ENCODE peak calls at places on chromosomes 3 and 15, in nine cellular contexts. U is heart right ventricle, L is NT2/D1, K is A549, P is PC-9, F is endothelial cell of umbilical vein, O is OCI-LY7, X is Karpas-422, S is body of pancreas. A is an unnamed sample. For H3K4me1 and H3K9me3, the result is how much of the 10 kb centered on the place peaks cover.

GRCh38 chr3:21745971-21746370 is 5.0 kb downstream of the ZNF385D start:
- DNase-seq in U (no peak), L (no peak), K (no peak), P (no peak), F (no peak), O (no peak), X (no peak), S (no peak), A (no peak)

GRCh38 chr3:7392206-7392605 is 531.3 kb downstream of the GRM7 start:
- DNase-seq in U (no peak), L (no peak), K (no peak), P (no peak), F (no peak), O (no peak), X (no peak), S (no peak), A (no peak)

GRCh38 chr15:65421360-65422215 is 1.2 kb downstream of the IGDCC4 start:
- DNase-seq in U (peak), L (peak), K (no peak), P (no peak), F (no peak), O (no peak), X (no peak), S (peak), A (peak)

GRCh38 chr15:43118829-43119228 is 13.0 kb upstream of the UBR1 start:
- DNase-seq in U (no peak), L (no peak), K (no peak), P (no peak), F (no peak), O (no peak), X (no peak), S (no peak), A (no peak)

GRCh38 chr3:71511037-71511436 is 72.5 kb downstream of the FOXP1 start:
- DNase-seq in U (no peak), L (no peak), K (peak), P (no peak), F (peak), O (peak), X (peak), S (no peak), A (peak)

GRCh38 chr15:70802629-70803028 is 39.3 kb upstream of the UACA start:
- DNase-seq in U (peak), L (no peak), K (peak), P (no peak), F (peak), O (no peak), X (no peak), S (no peak), A (no peak)

GRCh38 chr3:62500556-62501294 is 127.4 kb upstream of the FEZF2 start:
- DNase-seq in U (no peak), L (no peak), K (no peak), P (no peak), F (no peak), O (peak), X (no peak), S (no peak), A (no peak)

GRCh38 chr3:37974121-37974927 is 16.3 kb upstream of the VILL start:
- DNase-seq in U (peak), L (peak), K (peak), P (peak), F (peak), O (peak), X (peak), S (peak), A (peak)

GRCh38 chr3:170868577-170869239 is 1.3 kb downstream of the RPL22L1 start:
- DNase-seq in U (no peak), L (no peak), K (no peak), P (no peak), F (no peak), O (no peak), X (peak), S (no peak), A (no peak)

GRCh38 chr3:49421890-49422378 is 339 bp downstream of the AMT start:
- DNase-seq in U (no peak), L (no peak), K (no peak), P (no peak), F (no peak), O (no peak), X (no peak), S (no peak), A (no peak)

GRCh38 chr15:25242957-25243799 is 195.6 kb downstream of the UBE3A start:
- DNase-seq in U (peak), L (no peak), K (no peak), P (no peak), F (no peak), O (no peak), X (no peak), S (peak), A (no peak)

GRCh38 chr3:192845196-192845855 is 72.3 kb downstream of the MB21D2 start:
- DNase-seq in U (no peak), L (no peak), K (no peak), P (no peak), F (no peak), O (no peak), X (no peak), S (no peak), A (no peak)

GRCh38 chr3:123331651-123332050 is 117.2 kb downstream of the ADCY5 start:
- DNase-seq in U (no peak), L (no peak), K (no peak), P (no peak), F (no peak), O (no peak), X (no peak), S (no peak), A (no peak)

GRCh38 chr3:165749817-165750216 is 87.4 kb downstream of the BCHE start:
- DNase-seq in U (no peak), L (no peak), K (no peak), P (no peak), F (no peak), O (no peak), X (no peak), S (no peak), A (no peak)

GRCh38 chr15:74144153-74144775 is 13.9 kb downstream of the ISLR2 start:
- DNase-seq in U (no peak), L (no peak), K (peak), P (no peak), F (no peak), O (no peak), X (no peak), S (no peak), A (peak)

GRCh38 chr3:53201190-53201504 is 40.1 kb downstream of the PRKCD start:
- DNase-seq in U (no peak), L (no peak), K (no peak), P (no peak), F (no peak), O (no peak), X (peak), S (no peak), A (no peak)

GRCh38 chr3:106309274-106309673 is 440.5 kb upstream of the CBLB start:
- DNase-seq in U (no peak), L (peak), K (no peak), P (no peak), F (no peak), O (no peak), X (no peak), S (no peak), A (no peak)

GRCh38 chr15:34304613-34305012 is 33.0 kb downstream of the SLC12A6 start:
- DNase-seq in U (no peak), L (no peak), K (no peak), P (no peak), F (peak), O (no peak), X (no peak), S (no peak), A (no peak)

GRCh38 chr3:65706786-65707568 is 331.7 kb downstream of the MAGI1 start:
- DNase-seq in U (no peak), L (no peak), K (no peak), P (no peak), F (no peak), O (no peak), X (no peak), S (peak), A (no peak)

GRCh38 chr3:119636194-119636593 is 24.2 kb downstream of the POPDC2 start:
- DNase-seq in U (no peak), L (no peak), K (no peak), P (no peak), F (peak), O (no peak), X (no peak), S (no peak), A (no peak)

GRCh38 chr3:78140866-78141658 is 1101.2 kb downstream of the ROBO2 start:
- DNase-seq in U (no peak), L (no peak), K (no peak), P (no peak), F (peak), O (no peak), X (no peak), S (no peak), A (no peak)

GRCh38 chr15:84949845-84950569 is 31.6 kb upstream of the PDE8A start:
- DNase-seq in U (no peak), L (no peak), K (no peak), P (no peak), F (no peak), O (no peak), X (no peak), S (no peak), A (no peak)

GRCh38 chr15:60889006-60889405 is 340.1 kb downstream of the RORA start:
- DNase-seq in U (no peak), L (no peak), K (no peak), P (no peak), F (no peak), O (no peak), X (no peak), S (no peak), A (no peak)

GRCh38 chr3:31048143-31048542 is 153.7 kb upstream of the GADL1 start:
- DNase-seq in U (no peak), L (no peak), K (no peak), P (no peak), F (no peak), O (no peak), X (no peak), S (no peak), A (no peak)

GRCh38 chr3:31047673-31048072 is 153.2 kb upstream of the GADL1 start:
- DNase-seq in U (no peak), L (no peak), K (no peak), P (no peak), F (no peak), O (no peak), X (no peak), S (no peak), A (no peak)

GRCh38 chr3:31039145-31039544 is 144.7 kb upstream of the GADL1 start:
- DNase-seq in U (no peak), L (no peak), K (no peak), P (no peak), F (no peak), O (no peak), X (no peak), S (no peak), A (peak)

GRCh38 chr3:31041161-31041978 is 146.9 kb upstream of the GADL1 start:
- DNase-seq in U (no peak), L (peak), K (peak), P (peak), F (peak), O (no peak), X (no peak), S (no peak), A (peak)

DNA sequence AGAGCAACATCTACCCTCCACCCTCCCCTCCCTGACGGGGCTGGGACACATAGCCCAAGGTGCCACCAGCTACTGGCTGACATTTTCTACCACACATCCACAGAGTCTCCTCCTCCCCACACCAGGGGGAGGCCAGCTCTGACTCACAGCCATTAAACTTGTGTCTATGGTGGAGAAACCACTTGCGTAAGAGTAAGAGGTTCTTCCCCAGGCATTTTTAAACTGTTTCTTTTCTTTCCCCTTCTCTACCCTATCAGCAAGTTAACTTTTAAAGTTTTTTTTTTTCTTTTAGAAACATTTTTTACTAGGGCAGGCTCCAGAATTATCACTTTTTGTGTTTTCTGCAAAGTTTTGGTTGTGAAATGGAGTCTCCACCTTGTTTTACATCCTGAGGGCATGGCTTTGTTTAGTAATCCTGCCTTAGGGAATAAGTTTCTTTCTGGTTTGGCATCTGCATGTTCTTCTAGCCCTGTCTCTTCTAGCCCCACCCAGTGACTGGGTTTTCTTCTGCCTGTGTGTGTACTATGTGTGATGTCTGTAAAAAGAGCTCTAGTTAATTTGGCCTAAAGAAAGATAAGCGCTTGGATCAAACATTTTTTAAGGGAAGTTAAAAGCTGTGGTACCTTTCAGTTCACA is 148.8 kb upstream of the GADL1 start:
- DNase-seq in U (no peak), L (no peak), K (no peak), P (no peak), F (no peak), O (no peak), X (no peak), S (no peak), A (no peak)
- H3K4me1 ChIP-seq in U (under half), L (under half), K (under half), P (under half), F (under half), O (under half), X (under half), S (under half), A (under half)

GRCh38 chr15:89492934-89493631 is 3.3 kb downstream of the RHCG start:
- DNase-seq in U (no peak), L (no peak), K (no peak), P (no peak), F (no peak), O (no peak), X (no peak), S (peak), A (no peak)

GRCh38 chr15:89492111-89492641 is 4.2 kb downstream of the RHCG start:
- DNase-seq in U (no peak), L (no peak), K (no peak), P (no peak), F (no peak), O (peak), X (peak), S (no peak), A (peak)

GRCh38 chr15:89494941-89495637 is 1.3 kb downstream of the RHCG start:
- DNase-seq in U (no peak), L (no peak), K (peak), P (no peak), F (no peak), O (peak), X (peak), S (no peak), A (peak)

GRCh38 chr15:89495638-89496145 is 691 bp downstream of the RHCG start:
- DNase-seq in U (no peak), L (no peak), K (no peak), P (peak), F (no peak), O (no peak), X (no peak), S (no peak), A (no peak)

DNA sequence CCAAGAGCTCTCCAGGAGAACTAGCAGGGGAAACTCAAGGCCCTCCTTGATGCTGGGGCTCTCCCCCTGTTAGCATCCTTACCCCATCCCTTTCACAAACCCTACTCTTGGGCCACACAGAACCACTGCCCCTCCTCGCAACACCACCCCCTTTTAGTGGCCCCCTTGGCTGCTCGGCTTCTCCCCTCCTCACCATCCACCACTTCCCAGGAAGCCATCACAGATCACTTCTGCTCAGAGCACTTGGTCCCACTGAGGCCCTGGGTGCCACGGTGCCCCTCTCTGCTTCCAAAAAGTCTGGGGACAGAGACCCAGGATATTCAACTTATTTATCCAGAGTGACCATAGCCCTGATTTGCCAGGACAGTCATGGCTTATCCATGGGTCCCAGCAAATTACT is 2.4 kb downstream of the RHCG start:
- DNase-seq in U (no peak), L (no peak), K (no peak), P (no peak), F (no peak), O (no peak), X (no peak), S (no peak), A (no peak)
- H3K4me3 ChIP-seq in U (no peak), L (no peak), K (no peak), P (no peak), F (no peak), O (no peak), X (no peak), S (no peak), A (no peak)

GRCh38 chr3:173529062-173529711 is 131.6 kb downstream of the NLGN1 start:
- DNase-seq in U (no peak), L (peak), K (peak), P (peak), F (no peak), O (peak), X (peak), S (peak), A (no peak)
- H3K9me3 ChIP-seq in U (under half), L (under half), K (under half), P (under half), F (under half), O (under half), X (under half), S (under half), A (under half)

DNA sequence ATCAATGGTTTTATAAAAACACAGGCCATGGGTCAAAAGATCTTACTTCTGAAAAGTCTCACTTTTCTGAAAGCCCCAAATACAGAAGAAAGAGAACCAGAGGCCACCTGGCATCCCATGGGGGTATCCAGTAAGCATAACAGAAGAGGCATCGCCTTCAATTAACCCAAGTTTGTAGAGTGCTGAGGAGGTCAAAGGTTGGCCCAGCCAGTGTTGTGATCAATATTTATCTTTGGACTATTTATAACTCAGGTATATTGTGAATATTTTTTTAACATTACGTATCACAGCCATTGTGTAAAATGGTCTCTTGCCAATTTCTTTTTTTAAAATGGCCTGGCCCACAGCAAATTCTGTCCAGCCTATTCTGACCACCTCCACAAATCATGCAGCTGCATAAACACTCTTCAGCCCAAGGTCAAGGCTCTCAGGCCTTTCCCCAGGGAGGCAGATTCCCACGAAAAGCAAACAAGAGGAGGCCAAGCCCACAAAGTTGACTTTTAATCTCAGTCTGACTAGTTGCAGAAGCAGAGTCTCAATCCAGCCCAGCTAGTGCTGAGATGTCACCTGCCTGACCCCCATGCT is 26.2 kb upstream of the SPTBN5 start:
- DNase-seq in U (no peak), L (no peak), K (peak), P (no peak), F (peak), O (no peak), X (no peak), S (peak), A (no peak)
- H3K4me1 ChIP-seq in U (half or more), L (under half), K (under half), P (under half), F (under half), O (under half), X (under half), S (half or more), A (under half)

DNA sequence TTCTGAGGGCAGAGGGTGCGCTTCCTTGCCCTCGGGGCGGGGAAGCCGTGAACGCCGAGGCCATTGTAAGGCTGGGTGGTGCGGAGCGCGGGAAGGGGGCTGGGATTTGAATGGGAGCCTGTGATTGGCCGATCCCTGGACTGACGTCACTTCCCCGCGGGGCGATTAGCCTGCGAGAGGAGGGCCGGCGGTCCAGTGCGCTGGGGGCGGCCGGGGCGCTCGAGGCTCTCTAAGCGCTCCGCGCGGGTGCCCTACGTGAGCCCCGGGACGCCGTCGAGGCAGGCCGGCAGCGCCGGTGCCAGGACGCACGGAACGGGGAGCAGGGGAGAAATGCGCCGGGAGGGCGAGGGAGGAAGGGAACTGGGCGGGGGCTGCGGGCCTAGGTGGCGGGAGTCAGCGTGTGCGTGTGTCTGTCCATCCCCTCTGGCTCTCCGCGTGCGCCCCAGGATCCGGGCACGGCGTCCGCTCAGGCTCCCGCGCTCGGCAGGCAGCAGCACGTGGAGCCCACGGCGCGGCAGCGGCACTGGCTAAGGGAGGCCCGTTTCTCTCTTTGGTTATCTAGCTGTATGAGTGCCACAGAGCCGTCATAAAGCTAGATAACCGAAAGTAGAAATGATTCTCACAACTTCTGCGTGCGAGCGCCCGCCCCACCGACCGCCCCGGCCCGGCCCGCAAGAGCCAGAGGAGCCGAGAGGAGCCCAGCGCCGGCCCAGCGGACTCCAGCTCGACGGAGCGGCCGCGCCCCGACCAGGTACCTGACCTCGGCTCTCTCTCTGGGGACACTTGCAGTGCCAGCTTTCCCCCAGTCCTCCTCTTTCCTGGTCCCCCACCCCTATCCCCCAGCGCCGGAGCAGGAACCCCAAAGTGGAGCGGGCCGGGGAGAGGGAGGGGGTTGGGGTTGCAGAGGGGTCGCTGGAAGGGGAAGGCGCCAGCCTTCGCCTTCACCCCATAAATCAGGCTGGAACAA is 33.1 kb upstream of the POLG start:
- DNase-seq in U (no peak), L (no peak), K (peak), P (no peak), F (no peak), O (no peak), X (no peak), S (no peak), A (no peak)
- H3K4me3 ChIP-seq in U (peak), L (peak), K (peak), P (no peak), F (no peak), O (no peak), X (no peak), S (no peak), A (no peak)

A was measured in SJCRH30.